ENCODE peak calls at places on chromosomes 5 and 9, in nine cellular contexts. One of them, this sample, is unnamed.

GRCh38 chr9:136050266-136050705 is 44.8 kb downstream of the NACC2 start:
- DNase-seq in Panc1: no peak
- DNase-seq in lung: no peak
- DNase-seq in heart right ventricle: no peak
- DNase-seq in GM23338: peak
- DNase-seq in gastrocnemius medialis: no peak
- DNase-seq in CD8-positive, alpha-beta T cell: no peak
- DNase-seq in left lung: no peak
- DNase-seq in brain microvascular endothelial cell: no peak
- DNase-seq in this sample: no peak

GRCh38 chr5:16384804-16385203 is 80.8 kb downstream of the ZNF622 start:
- DNase-seq in Panc1: no peak
- DNase-seq in heart right ventricle: no peak
- DNase-seq in GM23338: no peak
- DNase-seq in CD8-positive, alpha-beta T cell: no peak
- DNase-seq in left lung: no peak
- DNase-seq in brain microvascular endothelial cell: no peak
- DNase-seq in gastrocnemius medialis: no peak
- DNase-seq in lung: no peak
- DNase-seq in this sample: no peak

GRCh38 chr9:131837316-131837715 is 97.4 kb upstream of the RAPGEF1 start:
- DNase-seq in gastrocnemius medialis: no peak
- DNase-seq in lung: no peak
- DNase-seq in brain microvascular endothelial cell: no peak
- DNase-seq in heart right ventricle: peak
- DNase-seq in left lung: no peak
- DNase-seq in Panc1: no peak
- DNase-seq in CD8-positive, alpha-beta T cell: no peak
- DNase-seq in GM23338: peak
- DNase-seq in this sample: no peak

GRCh38 chr5:177508837-177509236 is 789 bp downstream of the DOK3 start:
- DNase-seq in left lung: no peak
- DNase-seq in Panc1: no peak
- DNase-seq in GM23338: no peak
- DNase-seq in heart right ventricle: no peak
- DNase-seq in gastrocnemius medialis: no peak
- DNase-seq in CD8-positive, alpha-beta T cell: no peak
- DNase-seq in lung: no peak
- DNase-seq in brain microvascular endothelial cell: no peak
- DNase-seq in this sample: no peak

GRCh38 chr9:84111726-84112125 is 131.1 kb downstream of the RMI1 start:
- DNase-seq in CD8-positive, alpha-beta T cell: no peak
- DNase-seq in gastrocnemius medialis: no peak
- DNase-seq in left lung: no peak
- DNase-seq in heart right ventricle: no peak
- DNase-seq in lung: no peak
- DNase-seq in Panc1: no peak
- DNase-seq in brain microvascular endothelial cell: no peak
- DNase-seq in GM23338: no peak
- DNase-seq in this sample: peak

GRCh38 chr9:129702563-129702962 is 37.1 kb downstream of the PRRX2 start:
- DNase-seq in left lung: peak
- DNase-seq in lung: peak
- DNase-seq in Panc1: no peak
- DNase-seq in heart right ventricle: no peak
- DNase-seq in brain microvascular endothelial cell: no peak
- DNase-seq in CD8-positive, alpha-beta T cell: no peak
- DNase-seq in GM23338: no peak
- DNase-seq in gastrocnemius medialis: peak
- DNase-seq in this sample: peak

GRCh38 chr9:79700607-79701330 is 129.0 kb downstream of the TLE4 start:
- DNase-seq in Panc1: no peak
- DNase-seq in heart right ventricle: no peak
- DNase-seq in brain microvascular endothelial cell: no peak
- DNase-seq in left lung: no peak
- DNase-seq in gastrocnemius medialis: no peak
- DNase-seq in lung: no peak
- DNase-seq in GM23338: no peak
- DNase-seq in CD8-positive, alpha-beta T cell: no peak
- DNase-seq in this sample: no peak

GRCh38 chr5:167049043-167049663 is 1242.3 kb upstream of the WWC1 start:
- DNase-seq in lung: no peak
- DNase-seq in GM23338: peak
- DNase-seq in CD8-positive, alpha-beta T cell: no peak
- DNase-seq in gastrocnemius medialis: no peak
- DNase-seq in Panc1: peak
- DNase-seq in brain microvascular endothelial cell: peak
- DNase-seq in heart right ventricle: peak
- DNase-seq in left lung: no peak
- DNase-seq in this sample: peak

GRCh38 chr5:128905225-128906110 is 59.8 kb upstream of the SLC27A6 start:
- DNase-seq in heart right ventricle: peak
- DNase-seq in left lung: no peak
- DNase-seq in CD8-positive, alpha-beta T cell: no peak
- DNase-seq in Panc1: peak
- DNase-seq in GM23338: peak
- DNase-seq in lung: no peak
- DNase-seq in brain microvascular endothelial cell: peak
- DNase-seq in gastrocnemius medialis: no peak
- DNase-seq in this sample: peak

GRCh38 chr9:137740311-137740710 is 121.5 kb downstream of the EHMT1 start:
- DNase-seq in lung: no peak
- DNase-seq in brain microvascular endothelial cell: peak
- DNase-seq in CD8-positive, alpha-beta T cell: no peak
- DNase-seq in Panc1: no peak
- DNase-seq in heart right ventricle: peak
- DNase-seq in gastrocnemius medialis: no peak
- DNase-seq in GM23338: no peak
- DNase-seq in left lung: no peak
- DNase-seq in this sample: no peak
- TF ChIP-seq CTCF in lung: no peak
- TF ChIP-seq CTCF in brain microvascular endothelial cell: peak
- TF ChIP-seq CTCF in CD8-positive, alpha-beta T cell: no peak
- TF ChIP-seq CTCF in Panc1: no peak
- TF ChIP-seq CTCF in heart right ventricle: no peak
- TF ChIP-seq CTCF in gastrocnemius medialis: no peak
- TF ChIP-seq CTCF in GM23338: no peak
- TF ChIP-seq CTCF in left lung: no peak
- TF ChIP-seq CTCF in this sample: no peak

GRCh38 chr5:138033916-138034315 is 1.0 kb upstream of the FAM13B start:
- DNase-seq in brain microvascular endothelial cell: peak
- DNase-seq in heart right ventricle: no peak
- DNase-seq in Panc1: no peak
- DNase-seq in left lung: no peak
- DNase-seq in GM23338: no peak
- DNase-seq in gastrocnemius medialis: no peak
- DNase-seq in CD8-positive, alpha-beta T cell: no peak
- DNase-seq in lung: no peak
- DNase-seq in this sample: peak

GRCh38 chr5:138033275-138033808 is 463 bp upstream of the FAM13B start:
- DNase-seq in CD8-positive, alpha-beta T cell: no peak
- DNase-seq in brain microvascular endothelial cell: no peak
- DNase-seq in GM23338: peak
- DNase-seq in heart right ventricle: no peak
- DNase-seq in lung: no peak
- DNase-seq in gastrocnemius medialis: no peak
- DNase-seq in left lung: no peak
- DNase-seq in Panc1: no peak
- DNase-seq in this sample: no peak

GRCh38 chr5:138029944-138030343 is 2.9 kb downstream of the FAM13B start:
- DNase-seq in heart right ventricle: no peak
- DNase-seq in brain microvascular endothelial cell: no peak
- DNase-seq in CD8-positive, alpha-beta T cell: no peak
- DNase-seq in GM23338: no peak
- DNase-seq in lung: no peak
- DNase-seq in Panc1: no peak
- DNase-seq in left lung: no peak
- DNase-seq in gastrocnemius medialis: no peak
- DNase-seq in this sample: no peak

GRCh38 chr5:138032572-138033274 is at the start of gene FAM13B:
- DNase-seq in heart right ventricle: peak
- DNase-seq in brain microvascular endothelial cell: peak
- DNase-seq in GM23338: peak
- DNase-seq in lung: peak
- DNase-seq in left lung: peak
- DNase-seq in CD8-positive, alpha-beta T cell: peak
- DNase-seq in gastrocnemius medialis: peak
- DNase-seq in Panc1: no peak
- DNase-seq in this sample: peak

DNA sequence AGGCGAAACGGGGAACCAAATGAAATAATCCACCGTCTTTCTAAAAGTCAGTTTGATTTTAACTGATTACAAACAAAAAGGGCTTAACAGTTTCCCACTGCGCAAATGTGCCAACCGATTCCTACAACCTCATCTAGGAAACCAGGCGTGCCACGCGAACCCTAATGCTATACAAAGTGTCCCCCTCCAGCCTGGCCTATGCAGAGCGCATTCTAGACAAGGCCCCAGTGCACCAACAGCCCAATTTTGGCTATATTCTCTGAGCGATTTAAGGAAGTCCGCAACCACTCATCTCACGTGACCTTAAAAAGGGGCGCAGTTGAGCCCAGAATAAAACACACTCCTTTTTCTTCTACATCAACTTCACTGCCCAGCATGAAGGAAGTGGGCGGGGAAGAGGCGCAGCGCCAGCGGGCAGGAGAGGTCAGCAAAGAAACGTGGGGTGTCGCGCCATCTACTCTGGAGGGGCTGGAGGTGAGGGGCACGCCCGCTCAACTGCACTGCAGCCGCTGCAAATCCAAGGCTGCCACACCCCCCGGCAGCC is 779 bp downstream of the FAM13B start:
- DNase-seq in gastrocnemius medialis: peak
- DNase-seq in lung: peak
- DNase-seq in left lung: peak
- DNase-seq in CD8-positive, alpha-beta T cell: no peak
- DNase-seq in GM23338: peak
- DNase-seq in brain microvascular endothelial cell: peak
- DNase-seq in Panc1: no peak
- DNase-seq in heart right ventricle: peak
- DNase-seq in this sample: no peak
- H3K27ac ChIP-seq in gastrocnemius medialis: peak
- H3K27ac ChIP-seq in lung: peak
- H3K27ac ChIP-seq in left lung: peak
- H3K27ac ChIP-seq in CD8-positive, alpha-beta T cell: peak
- H3K27ac ChIP-seq in GM23338: peak
- H3K27ac ChIP-seq in brain microvascular endothelial cell: peak
- H3K27ac ChIP-seq in Panc1: peak
- H3K27ac ChIP-seq in heart right ventricle: peak
- H3K27ac ChIP-seq in this sample: peak

DNA sequence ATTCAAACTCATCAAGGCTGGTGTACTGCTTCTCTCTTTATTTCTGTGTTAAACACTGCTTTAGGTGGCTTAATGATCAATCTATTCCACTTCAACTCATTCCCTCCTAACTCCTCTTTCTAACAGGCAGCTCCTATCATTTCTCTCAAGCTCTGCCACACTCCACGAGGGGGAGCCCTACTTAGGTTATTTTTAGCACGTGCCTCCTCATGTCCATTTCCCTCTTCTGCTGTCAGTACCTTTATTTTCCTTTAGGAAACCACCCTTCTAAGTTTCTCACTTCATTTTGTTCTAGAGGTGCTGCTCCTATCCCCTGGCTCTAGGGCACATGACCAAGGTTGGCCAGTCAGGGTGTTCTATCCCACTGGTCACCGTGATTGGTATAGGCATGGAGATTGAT is 6.7 kb upstream of the BRINP1 start:
- DNase-seq in GM23338: peak
- DNase-seq in CD8-positive, alpha-beta T cell: no peak
- DNase-seq in gastrocnemius medialis: no peak
- DNase-seq in Panc1: no peak
- DNase-seq in left lung: no peak
- DNase-seq in heart right ventricle: no peak
- DNase-seq in lung: no peak
- DNase-seq in brain microvascular endothelial cell: no peak
- DNase-seq in this sample: peak
- TF ChIP-seq CTCF in GM23338: peak
- TF ChIP-seq CTCF in CD8-positive, alpha-beta T cell: no peak
- TF ChIP-seq CTCF in gastrocnemius medialis: no peak
- TF ChIP-seq CTCF in Panc1: peak
- TF ChIP-seq CTCF in left lung: no peak
- TF ChIP-seq CTCF in heart right ventricle: no peak
- TF ChIP-seq CTCF in lung: no peak
- TF ChIP-seq CTCF in brain microvascular endothelial cell: peak
- TF ChIP-seq CTCF in this sample: peak

GRCh38 chr5:143635888-143636287 is 176.1 kb upstream of the HMHB1 start:
- DNase-seq in CD8-positive, alpha-beta T cell: no peak
- DNase-seq in heart right ventricle: no peak
- DNase-seq in gastrocnemius medialis: no peak
- DNase-seq in left lung: no peak
- DNase-seq in Panc1: no peak
- DNase-seq in GM23338: no peak
- DNase-seq in lung: no peak
- DNase-seq in brain microvascular endothelial cell: no peak
- DNase-seq in this sample: no peak
- H3K27ac ChIP-seq in CD8-positive, alpha-beta T cell: no peak
- H3K27ac ChIP-seq in heart right ventricle: no peak
- H3K27ac ChIP-seq in gastrocnemius medialis: no peak
- H3K27ac ChIP-seq in left lung: no peak
- H3K27ac ChIP-seq in Panc1: no peak
- H3K27ac ChIP-seq in GM23338: no peak
- H3K27ac ChIP-seq in lung: no peak
- H3K27ac ChIP-seq in brain microvascular endothelial cell: no peak
- H3K27ac ChIP-seq in this sample: no peak

GRCh38 chr5:1540166-1540565 is 16.4 kb upstream of the LPCAT1 start:
- DNase-seq in lung: peak
- DNase-seq in left lung: no peak
- DNase-seq in gastrocnemius medialis: no peak
- DNase-seq in heart right ventricle: no peak
- DNase-seq in Panc1: no peak
- DNase-seq in GM23338: no peak
- DNase-seq in CD8-positive, alpha-beta T cell: no peak
- DNase-seq in brain microvascular endothelial cell: no peak
- DNase-seq in this sample: no peak
- TF ChIP-seq CTCF in lung: no peak
- TF ChIP-seq CTCF in left lung: no peak
- TF ChIP-seq CTCF in gastrocnemius medialis: no peak
- TF ChIP-seq CTCF in heart right ventricle: no peak
- TF ChIP-seq CTCF in Panc1: no peak
- TF ChIP-seq CTCF in GM23338: peak
- TF ChIP-seq CTCF in CD8-positive, alpha-beta T cell: no peak
- TF ChIP-seq CTCF in brain microvascular endothelial cell: no peak
- TF ChIP-seq CTCF in this sample: no peak

This sample was measured in RWPE1.